ENCODE peak calls at places on chromosomes 16 and 17, in ten cellular contexts. V is A549, W is spleen, E is body of pancreas, Y is ovary, S is GM12878, R is breast epithelium, M is Peyer's patch, X is suprapubic skin, B is IMR-90. Q is an unnamed sample.

GRCh38 chr17:7224110-7224509 is 4.4 kb downstream of the ACADVL start:
- DNase-seq in V (no peak), W (no peak), E (no peak), Y (no peak), S (no peak), R (no peak), M (no peak), X (no peak), B (no peak), Q (no peak)

GRCh38 chr16:72924918-72925630 is 122.9 kb downstream of the ZFHX3 start:
- DNase-seq in V (no peak), W (peak), E (peak), Y (no peak), S (no peak), R (peak), M (no peak), X (no peak), B (no peak), Q (no peak)

GRCh38 chr17:80109713-80110446 is 8.5 kb downstream of the GAA start:
- DNase-seq in V (no peak), W (peak), E (no peak), Y (no peak), S (no peak), R (peak), M (peak), X (peak), B (no peak), Q (no peak)

GRCh38 chr16:51756447-51757123 is 605.5 kb upstream of the SALL1 start:
- DNase-seq in V (no peak), W (no peak), E (no peak), Y (no peak), S (no peak), R (no peak), M (no peak), X (no peak), B (no peak), Q (no peak)

GRCh38 chr17:68777243-68777855 is 176.2 kb upstream of the FAM20A start:
- DNase-seq in V (peak), W (no peak), E (peak), Y (peak), S (no peak), R (no peak), M (peak), X (no peak), B (peak), Q (peak)

GRCh38 chr16:53775821-53776431 is 72.0 kb downstream of the FTO start:
- DNase-seq in V (peak), W (no peak), E (peak), Y (no peak), S (no peak), R (no peak), M (peak), X (no peak), B (peak), Q (no peak)

GRCh38 chr17:64077409-64077808 is 52.5 kb downstream of the ERN1 start:
- DNase-seq in V (no peak), W (peak), E (peak), Y (no peak), S (no peak), R (no peak), M (no peak), X (no peak), B (peak), Q (no peak)

GRCh38 chr17:70202840-70203239 is 33.5 kb downstream of the KCNJ2 start:
- DNase-seq in V (no peak), W (no peak), E (no peak), Y (no peak), S (no peak), R (no peak), M (no peak), X (no peak), B (no peak), Q (no peak)

GRCh38 chr17:44884941-44885340 is 14.3 kb downstream of the EFTUD2 start:
- DNase-seq in V (no peak), W (no peak), E (no peak), Y (no peak), S (no peak), R (no peak), M (no peak), X (no peak), B (no peak), Q (no peak)

GRCh38 chr17:1056761-1057160 is 59.8 kb downstream of the TIMM22 start:
- DNase-seq in V (no peak), W (peak), E (no peak), Y (no peak), S (no peak), R (no peak), M (no peak), X (no peak), B (no peak), Q (no peak)

GRCh38 chr16:10180771-10181163 is 1.5 kb downstream of the GRIN2A start:
- DNase-seq in V (peak), W (peak), E (peak), Y (peak), S (no peak), R (no peak), M (no peak), X (no peak), B (no peak), Q (peak)

GRCh38 chr17:57110579-57111367 is 25.7 kb downstream of the AKAP1 start:
- DNase-seq in V (no peak), W (no peak), E (no peak), Y (no peak), S (no peak), R (no peak), M (no peak), X (no peak), B (peak), Q (no peak)

GRCh38 chr16:15988268-15989013 is 39.0 kb downstream of the ABCC1 start:
- DNase-seq in V (no peak), W (no peak), E (no peak), Y (no peak), S (no peak), R (no peak), M (no peak), X (no peak), B (peak), Q (peak)

GRCh38 chr17:70329751-70330150 is 160.4 kb downstream of the KCNJ2 start:
- DNase-seq in V (no peak), W (no peak), E (no peak), Y (no peak), S (no peak), R (no peak), M (no peak), X (no peak), B (no peak), Q (no peak)

GRCh38 chr17:77957869-77958715 is at the start of gene TNRC6C:
- DNase-seq in V (peak), W (peak), E (peak), Y (peak), S (peak), R (peak), M (peak), X (peak), B (peak), Q (peak)
- TF ChIP-seq POLR2A in V (peak), W (peak), E (peak), Y (peak), S (peak), R (peak), M (peak), X (peak), B (peak), Q (peak)

GRCh38 chr17:29718446-29719039 is 95.8 kb upstream of the CORO6 start:
- DNase-seq in V (no peak), W (no peak), E (no peak), Y (no peak), S (no peak), R (no peak), M (no peak), X (no peak), B (no peak), Q (no peak)

GRCh38 chr17:29715680-29716079 is 93.0 kb upstream of the CORO6 start:
- DNase-seq in V (no peak), W (no peak), E (no peak), Y (no peak), S (no peak), R (no peak), M (no peak), X (no peak), B (no peak), Q (no peak)

GRCh38 chr17:29719469-29719868 is 96.8 kb upstream of the CORO6 start:
- DNase-seq in V (no peak), W (no peak), E (no peak), Y (no peak), S (no peak), R (no peak), M (no peak), X (no peak), B (no peak), Q (no peak)

GRCh38 chr17:29720471-29720990 is 97.8 kb upstream of the CORO6 start:
- DNase-seq in V (no peak), W (no peak), E (no peak), Y (no peak), S (no peak), R (no peak), M (no peak), X (no peak), B (no peak), Q (no peak)

GRCh38 chr17:29717817-29718216 is 95.1 kb upstream of the CORO6 start:
- DNase-seq in V (no peak), W (no peak), E (no peak), Y (no peak), S (no peak), R (no peak), M (no peak), X (no peak), B (no peak), Q (no peak)
- TF ChIP-seq POLR2A in V (no peak), W (no peak), E (no peak), Y (no peak), S (no peak), R (no peak), M (no peak), X (no peak), B (no peak), Q (no peak)

DNA sequence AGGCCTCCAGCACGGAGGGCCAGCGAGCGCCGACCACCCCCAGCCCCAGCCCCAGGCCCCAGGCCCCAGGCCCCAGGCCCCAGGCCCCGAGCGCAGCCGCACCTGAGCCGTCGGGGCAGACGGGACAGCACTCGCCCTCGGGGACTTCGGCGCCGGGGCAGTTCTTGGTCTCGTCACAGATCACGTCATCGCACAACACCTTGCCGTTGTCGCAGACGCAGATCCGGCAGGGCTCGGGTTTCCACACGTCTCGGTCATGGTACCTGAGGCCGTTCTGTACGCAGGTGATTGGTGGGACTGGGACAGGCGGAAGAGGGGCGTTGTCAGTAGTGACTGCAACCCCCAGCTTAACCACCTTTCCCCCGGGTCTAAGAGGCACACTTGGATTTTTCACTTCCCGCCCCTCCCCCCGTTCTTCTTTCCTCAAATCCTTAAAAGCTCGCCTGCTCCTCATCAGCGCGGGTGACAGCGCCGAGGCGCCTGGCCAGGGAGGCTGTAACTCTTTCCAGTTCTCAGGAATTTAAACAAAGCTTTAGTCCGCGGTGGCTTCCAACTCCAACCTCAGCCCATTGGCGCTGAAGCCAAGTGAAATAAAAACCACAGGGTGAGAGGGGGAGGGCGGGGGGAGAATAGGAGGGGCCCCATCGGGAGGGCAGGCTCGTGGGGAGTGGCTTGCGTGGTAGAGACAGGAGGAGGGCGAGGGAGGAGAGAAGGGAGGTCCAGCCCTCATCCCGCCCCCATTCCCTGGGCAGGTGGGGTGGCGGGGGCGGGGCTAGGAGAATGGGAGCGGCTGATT is 1.6 kb downstream of the COL1A1 start:
- DNase-seq in V (peak), W (peak), E (peak), Y (peak), S (no peak), R (peak), M (peak), X (peak), B (peak), Q (peak)
- TF ChIP-seq POLR2A in V (no peak), W (no peak), E (peak), Y (no peak), S (no peak), R (no peak), M (no peak), X (no peak), B (peak), Q (no peak)

GRCh38 chr16:19524866-19525723 is 1.4 kb downstream of the CCP110 start:
- DNase-seq in V (no peak), W (no peak), E (no peak), Y (no peak), S (peak), R (no peak), M (no peak), X (no peak), B (peak), Q (peak)

GRCh38 chr16:19522369-19523159 is 666 bp upstream of the GDE1 start:
- DNase-seq in V (no peak), W (no peak), E (no peak), Y (no peak), S (no peak), R (no peak), M (no peak), X (no peak), B (no peak), Q (no peak)

GRCh38 chr16:19523184-19523558 is 571 bp upstream of the CCP110 start:
- DNase-seq in V (no peak), W (peak), E (no peak), Y (peak), S (no peak), R (no peak), M (no peak), X (no peak), B (no peak), Q (no peak)

GRCh38 chr16:19524356-19524865 is 669 bp downstream of the CCP110 start:
- DNase-seq in V (peak), W (no peak), E (no peak), Y (no peak), S (no peak), R (no peak), M (no peak), X (no peak), B (no peak), Q (peak)

DNA sequence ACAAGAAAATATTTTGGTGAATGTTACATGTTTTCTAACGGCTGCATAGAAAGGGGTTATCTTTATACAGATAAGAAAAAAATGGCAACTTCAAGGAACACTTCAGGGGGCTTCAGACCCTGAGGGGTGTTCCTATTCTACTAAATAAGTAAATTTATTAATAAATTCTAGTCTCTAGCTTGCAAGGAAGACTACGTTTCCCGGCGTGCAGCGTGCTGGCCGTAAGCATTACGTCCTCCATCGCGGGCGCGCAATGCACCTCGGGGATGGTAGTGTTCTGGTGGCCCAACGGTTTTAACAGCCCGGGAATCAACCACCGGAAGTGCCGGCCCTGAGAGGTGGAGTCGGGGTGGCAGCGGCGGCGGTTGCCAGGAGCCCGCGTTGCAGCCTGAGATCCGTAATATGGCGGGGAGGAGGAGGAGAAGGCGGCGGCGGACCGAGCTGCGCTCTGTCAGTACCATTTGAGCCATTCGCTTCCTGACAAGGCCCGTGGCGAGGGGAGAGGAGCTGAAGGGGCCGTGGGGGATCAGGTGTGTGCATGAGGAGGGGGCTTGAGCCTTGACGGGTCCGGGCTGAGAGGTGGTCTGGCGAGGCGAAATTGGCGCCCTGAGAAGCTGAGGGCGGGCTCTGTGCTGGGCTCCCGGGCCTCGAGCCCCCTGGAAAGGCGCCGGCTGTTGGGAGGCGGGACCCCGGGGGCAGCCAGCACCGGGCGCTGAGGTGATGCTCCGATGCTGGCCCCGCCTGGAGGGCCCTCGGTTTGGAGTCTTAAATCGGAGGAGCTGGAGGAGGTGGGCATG is at the start of gene CCP110:
- DNase-seq in V (peak), W (peak), E (peak), Y (peak), S (peak), R (peak), M (peak), X (peak), B (peak), Q (peak)
- TF ChIP-seq POLR2A in V (peak), W (peak), E (peak), Y (peak), S (peak), R (peak), M (peak), X (no peak), B (peak), Q (peak)

GRCh38 chr17:41970901-41971331 is 4.3 kb downstream of the CNP start:
- DNase-seq in V (no peak), W (no peak), E (no peak), Y (no peak), S (no peak), R (no peak), M (no peak), X (no peak), B (no peak), Q (no peak)

GRCh38 chr17:41974031-41974430 is 7.4 kb downstream of the CNP start:
- DNase-seq in V (no peak), W (no peak), E (no peak), Y (no peak), S (no peak), R (no peak), M (no peak), X (no peak), B (no peak), Q (no peak)

GRCh38 chr17:41973457-41973856 is 6.9 kb downstream of the CNP start:
- DNase-seq in V (no peak), W (no peak), E (peak), Y (peak), S (no peak), R (no peak), M (no peak), X (no peak), B (no peak), Q (no peak)

GRCh38 chr17:41972571-41973411 is 6.2 kb downstream of the CNP start:
- DNase-seq in V (no peak), W (peak), E (peak), Y (peak), S (no peak), R (peak), M (peak), X (no peak), B (no peak), Q (no peak)

GRCh38 chr17:41971721-41972523 is 5.3 kb downstream of the CNP start:
- DNase-seq in V (no peak), W (no peak), E (no peak), Y (no peak), S (no peak), R (no peak), M (no peak), X (no peak), B (no peak), Q (no peak)
- TF ChIP-seq POLR2A in V (no peak), W (no peak), E (no peak), Y (no peak), S (peak), R (no peak), M (no peak), X (no peak), B (no peak), Q (no peak)